ENCODE peak calls at places on chromosomes 13 and 19, in six cellular contexts. N, W, A, U, F and O are unnamed samples.

GRCh38 chr19:39941615-39942507 is 7.4 kb upstream of the FCGBP start:
- DNase-seq in N (peak), W (peak), A (no peak), U (no peak), F (no peak), O (no peak)

GRCh38 chr19:22797040-22797439 is 13.1 kb upstream of the ZNF99 start:
- DNase-seq in N (no peak), W (no peak), A (no peak), U (no peak), F (no peak), O (no peak)

GRCh38 chr13:113452942-113453901 is at the start of gene ADPRHL1:
- DNase-seq in N (no peak), W (no peak), A (no peak), U (no peak), F (no peak), O (no peak)

GRCh38 chr13:74306496-74306895 is 172.3 kb upstream of the KLF12 start:
- DNase-seq in N (no peak), W (peak), A (no peak), U (no peak), F (no peak), O (peak)

GRCh38 chr13:20231839-20232555 is at the start of gene GJB6:
- DNase-seq in N (no peak), W (no peak), A (no peak), U (no peak), F (no peak), O (no peak)

GRCh38 chr19:57687363-57688010 is 5.7 kb downstream of the ZNF551 start:
- DNase-seq in N (no peak), W (no peak), A (no peak), U (no peak), F (no peak), O (no peak)

GRCh38 chr13:94636942-94637578 is 35.4 kb downstream of the GPR180 start:
- DNase-seq in N (no peak), W (no peak), A (no peak), U (no peak), F (no peak), O (no peak)

GRCh38 chr13:35219021-35219420 is 257.5 kb downstream of the MAB21L1 start:
- DNase-seq in N (no peak), W (no peak), A (no peak), U (no peak), F (no peak), O (no peak)

GRCh38 chr13:27679896-27680295 is 58.2 kb downstream of the POLR1D start:
- DNase-seq in N (no peak), W (no peak), A (no peak), U (no peak), F (no peak), O (no peak)

GRCh38 chr19:2922987-2923386 is 21.8 kb downstream of the ZNF77 start:
- DNase-seq in N (no peak), W (peak), A (peak), U (no peak), F (peak), O (no peak)

GRCh38 chr13:95059306-95059705 is 241.9 kb downstream of the ABCC4 start:
- DNase-seq in N (no peak), W (no peak), A (no peak), U (no peak), F (no peak), O (no peak)

GRCh38 chr19:46723471-46723870 is 6.6 kb upstream of the PRKD2 start:
- DNase-seq in N (no peak), W (no peak), A (no peak), U (no peak), F (no peak), O (no peak)

GRCh38 chr19:39386557-39386956 is 4.3 kb downstream of the PAF1 start:
- DNase-seq in N (no peak), W (no peak), A (no peak), U (no peak), F (no peak), O (no peak)

GRCh38 chr13:114146629-114147028 is 14.2 kb upstream of the RASA3 start:
- DNase-seq in N (no peak), W (no peak), A (no peak), U (peak), F (no peak), O (peak)

GRCh38 chr13:27595055-27595811 is 25.1 kb downstream of the LNX2 start:
- DNase-seq in N (no peak), W (no peak), A (no peak), U (no peak), F (no peak), O (no peak)

GRCh38 chr19:19554074-19555023 is 16.3 kb downstream of the CILP2 start:
- DNase-seq in N (no peak), W (peak), A (no peak), U (no peak), F (peak), O (peak)

GRCh38 chr13:94483970-94484369 is 4.5 kb upstream of the DCT start:
- DNase-seq in N (no peak), W (peak), A (no peak), U (no peak), F (no peak), O (no peak)

GRCh38 chr19:5881543-5882299 is 11.4 kb upstream of the FUT5 start:
- DNase-seq in N (no peak), W (no peak), A (no peak), U (no peak), F (no peak), O (no peak)

GRCh38 chr19:38742296-38742695 is 2.0 kb downstream of the CAPN12 start:
- DNase-seq in N (no peak), W (no peak), A (no peak), U (no peak), F (no peak), O (no peak)

GRCh38 chr19:38095411-38096308 is 128.4 kb downstream of the DPF1 start:
- DNase-seq in N (peak), W (peak), A (peak), U (peak), F (peak), O (peak)

GRCh38 chr13:75312884-75313520 is 169.0 kb downstream of the TBC1D4 start:
- DNase-seq in N (no peak), W (no peak), A (no peak), U (no peak), F (no peak), O (no peak)

GRCh38 chr13:63631006-63631405 is 2215.4 kb upstream of the PCDH20 start:
- DNase-seq in N (no peak), W (no peak), A (no peak), U (no peak), F (no peak), O (no peak)

GRCh38 chr19:5107432-5108122 is 138.7 kb downstream of the KDM4B start:
- DNase-seq in N (no peak), W (no peak), A (no peak), U (no peak), F (no peak), O (no peak)

GRCh38 chr19:32566246-32566830 is 14.7 kb upstream of the PDCD5 start:
- DNase-seq in N (no peak), W (peak), A (no peak), U (no peak), F (no peak), O (no peak)

GRCh38 chr19:17450264-17451075 is 2.0 kb upstream of the TMEM221 start:
- DNase-seq in N (no peak), W (no peak), A (no peak), U (no peak), F (no peak), O (no peak)

GRCh38 chr19:30593358-30593757 is 221.2 kb downstream of the ZNF536 start:
- DNase-seq in N (no peak), W (no peak), A (no peak), U (no peak), F (no peak), O (no peak)

GRCh38 chr19:31304877-31305312 is 44.3 kb downstream of the TSHZ3 start:
- DNase-seq in N (no peak), W (no peak), A (no peak), U (no peak), F (no peak), O (no peak)

DNA sequence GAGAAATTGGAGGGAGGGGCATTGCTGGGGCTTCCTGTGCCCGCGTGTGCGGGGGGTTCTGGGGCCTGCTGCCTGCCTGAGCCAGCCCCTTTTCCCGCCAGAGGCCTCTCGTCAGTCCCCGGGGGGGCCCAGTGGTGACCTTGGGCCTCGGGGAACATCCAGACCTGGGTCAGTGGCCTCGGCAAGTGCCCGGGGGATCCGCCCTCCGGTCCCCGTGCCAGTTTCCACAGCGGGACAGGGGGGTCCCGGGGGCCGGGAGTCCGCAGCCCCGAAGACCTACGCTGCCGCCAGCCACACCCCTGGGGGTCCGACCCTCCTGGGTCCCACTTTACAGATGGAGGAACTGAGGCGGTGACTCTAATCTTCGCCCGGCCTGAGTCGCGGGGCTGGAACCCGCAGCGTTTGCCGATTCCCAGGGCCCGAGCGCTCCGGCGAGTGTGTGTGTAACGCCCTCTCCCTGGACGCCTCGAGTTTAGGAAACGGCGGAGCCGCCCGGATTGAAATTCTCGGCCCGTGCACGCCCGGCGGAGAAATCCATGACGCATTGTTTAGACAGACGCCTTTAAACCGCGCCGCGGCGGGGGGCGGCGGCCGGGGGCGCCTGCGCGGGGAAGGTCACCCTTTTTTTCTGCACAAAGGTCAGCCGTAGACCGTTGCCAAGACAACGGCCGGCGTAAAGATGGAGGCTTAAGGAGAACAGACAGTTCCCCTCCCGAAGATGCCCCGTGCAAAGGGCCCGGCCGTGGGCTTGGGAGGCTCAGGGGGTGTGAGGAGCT is 39.3 kb downstream of the EFNA2 start:
- DNase-seq in N (no peak), W (peak), A (peak), U (peak), F (peak), O (peak)
- TF ChIP-seq BHLHE40 in N (peak), W (peak), A (peak), U (peak), F (peak), O (no peak)

GRCh38 chr19:9615828-9616227 is 5.2 kb downstream of the ZNF561 start:
- DNase-seq in N (no peak), W (no peak), A (no peak), U (no peak), F (no peak), O (no peak)

GRCh38 chr19:9621156-9622037 is at the start of gene ZNF561:
- DNase-seq in N (peak), W (peak), A (peak), U (peak), F (peak), O (peak)

GRCh38 chr19:9622531-9622930 is 1.5 kb upstream of the ZNF561 start:
- DNase-seq in N (no peak), W (no peak), A (no peak), U (no peak), F (no peak), O (no peak)

DNA sequence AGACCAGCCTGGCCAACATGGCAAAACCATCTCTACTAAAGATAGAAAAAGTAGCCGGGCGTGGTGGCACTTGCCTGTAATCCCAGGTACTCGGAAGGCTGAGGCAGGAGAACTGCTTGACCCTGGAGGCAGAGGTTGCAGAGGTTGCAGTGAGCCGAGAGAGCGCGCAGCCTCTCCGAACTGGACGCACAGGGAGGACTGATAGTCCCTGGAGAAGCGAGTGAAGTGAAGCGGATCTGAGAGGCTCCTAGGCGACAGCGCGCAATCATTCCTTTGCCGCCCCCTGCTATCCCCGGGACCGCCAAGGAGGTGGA is 233 bp downstream of the ZNF561 start:
- DNase-seq in N (no peak), W (no peak), A (no peak), U (no peak), F (no peak), O (no peak)
- TF ChIP-seq BHLHE40 in N (no peak), W (no peak), A (no peak), U (no peak), F (no peak), O (no peak)

DNA sequence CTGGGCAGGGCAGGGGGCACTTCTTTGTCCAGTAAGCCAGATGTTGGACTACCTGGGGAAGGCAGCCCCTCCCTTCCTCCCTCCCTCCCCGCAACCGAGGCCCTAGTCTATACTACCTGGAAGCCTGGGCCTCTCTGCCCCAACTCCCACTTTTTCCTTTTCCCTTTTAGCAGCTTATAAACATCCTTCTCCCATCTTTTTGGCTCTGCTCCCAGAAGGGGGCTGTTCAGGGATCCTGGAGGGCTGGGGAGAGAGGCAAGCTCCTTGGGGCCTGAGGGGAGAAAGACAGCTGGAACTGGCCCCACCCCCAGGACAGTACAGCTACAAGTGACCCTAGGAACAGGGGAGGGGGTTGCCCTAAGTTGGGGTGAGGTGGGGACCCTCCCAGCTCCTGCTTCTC is 44.9 kb downstream of the LYL1 start:
- DNase-seq in N (no peak), W (peak), A (no peak), U (no peak), F (no peak), O (no peak)
- TF ChIP-seq BHLHE40 in N (no peak), W (no peak), A (no peak), U (no peak), F (no peak), O (no peak)

GRCh38 chr13:111479412-111479811 is 159.0 kb downstream of the TEX29 start:
- DNase-seq in N (no peak), W (no peak), A (no peak), U (no peak), F (no peak), O (no peak)
- TF ChIP-seq BHLHE40 in N (no peak), W (no peak), A (no peak), U (no peak), F (no peak), O (no peak)

DNA sequence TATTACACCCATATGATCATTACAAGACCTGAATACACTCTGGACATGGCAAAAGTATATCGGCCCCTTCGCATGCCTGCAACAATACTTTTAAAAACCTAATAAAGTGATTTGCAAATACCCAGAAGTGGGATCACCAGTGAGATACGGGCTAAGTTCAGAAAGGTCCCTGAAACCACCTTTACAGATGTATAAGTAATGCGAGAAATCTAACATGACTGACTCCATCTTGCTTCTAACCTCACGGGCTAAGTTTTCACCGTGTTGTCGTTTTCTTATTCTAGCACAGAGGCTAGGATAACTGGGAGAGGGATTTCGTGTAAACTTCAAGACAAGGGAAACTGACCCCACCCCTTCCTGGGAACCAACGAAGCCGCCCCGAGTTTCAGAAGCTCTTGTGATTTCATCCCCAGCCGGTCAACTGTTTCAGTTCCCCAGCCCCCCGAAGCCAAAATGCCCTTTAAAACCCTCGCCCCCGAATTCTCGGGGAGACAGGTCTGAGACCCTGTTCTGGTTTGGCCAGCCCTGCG is 703 bp downstream of the NEK3 start:
- DNase-seq in N (peak), W (peak), A (no peak), U (no peak), F (peak), O (peak)
- TF ChIP-seq BHLHE40 in N (no peak), W (no peak), A (no peak), U (no peak), F (no peak), O (no peak)

GRCh38 chr19:10855879-10856522 is 7.8 kb downstream of the C19orf38 start:
- DNase-seq in N (no peak), W (no peak), A (no peak), U (peak), F (no peak), O (no peak)
- TF ChIP-seq BHLHE40 in N (no peak), W (no peak), A (no peak), U (no peak), F (no peak), O (no peak)